ENCODE peak calls at places on chromosomes 11 and 22, in eight cellular contexts. One of them, this sample, is unnamed.

GRCh38 chr11:2445948-2446551 is 1.2 kb downstream of the KCNQ1 start:
- DNase-seq in CD4-positive, CD25-positive, alpha-beta regulatory T cell: no peak
- DNase-seq in kidney tubule cell: peak
- DNase-seq in heart right ventricle: no peak
- DNase-seq in stimulated activated CD4-positive, alpha-beta T cell treated with anti-CD3 and anti-CD28 coated beads, Interleukin-1b, Interleukin-23, amount 100 ng/mL, for 24 hours: no peak
- DNase-seq in mucosa of gallbladder: no peak
- DNase-seq in activated CD4-positive, alpha-beta T cell treated with anti-CD3 and anti-CD28 coated beads, Interleukin-2, amount 50 U/mL, for 1 hour: no peak
- DNase-seq in lung microvascular endothelial cell: no peak
- DNase-seq in this sample: no peak

GRCh38 chr22:36728505-36728904 is 25.0 kb upstream of the CACNG2 start:
- DNase-seq in kidney tubule cell: no peak
- DNase-seq in stimulated activated CD4-positive, alpha-beta T cell treated with anti-CD3 and anti-CD28 coated beads, Interleukin-1b, Interleukin-23, amount 100 ng/mL, for 24 hours: no peak
- DNase-seq in CD4-positive, CD25-positive, alpha-beta regulatory T cell: no peak
- DNase-seq in lung microvascular endothelial cell: no peak
- DNase-seq in mucosa of gallbladder: no peak
- DNase-seq in activated CD4-positive, alpha-beta T cell treated with anti-CD3 and anti-CD28 coated beads, Interleukin-2, amount 50 U/mL, for 1 hour: no peak
- DNase-seq in heart right ventricle: no peak
- DNase-seq in this sample: no peak

GRCh38 chr11:73157141-73158010 is 15.3 kb upstream of the FCHSD2 start:
- DNase-seq in mucosa of gallbladder: peak
- DNase-seq in kidney tubule cell: peak
- DNase-seq in heart right ventricle: peak
- DNase-seq in stimulated activated CD4-positive, alpha-beta T cell treated with anti-CD3 and anti-CD28 coated beads, Interleukin-1b, Interleukin-23, amount 100 ng/mL, for 24 hours: no peak
- DNase-seq in activated CD4-positive, alpha-beta T cell treated with anti-CD3 and anti-CD28 coated beads, Interleukin-2, amount 50 U/mL, for 1 hour: no peak
- DNase-seq in CD4-positive, CD25-positive, alpha-beta regulatory T cell: no peak
- DNase-seq in lung microvascular endothelial cell: no peak
- DNase-seq in this sample: peak

GRCh38 chr11:122634507-122634906 is 21.0 kb upstream of the UBASH3B start:
- DNase-seq in kidney tubule cell: peak
- DNase-seq in activated CD4-positive, alpha-beta T cell treated with anti-CD3 and anti-CD28 coated beads, Interleukin-2, amount 50 U/mL, for 1 hour: no peak
- DNase-seq in stimulated activated CD4-positive, alpha-beta T cell treated with anti-CD3 and anti-CD28 coated beads, Interleukin-1b, Interleukin-23, amount 100 ng/mL, for 24 hours: no peak
- DNase-seq in CD4-positive, CD25-positive, alpha-beta regulatory T cell: no peak
- DNase-seq in mucosa of gallbladder: no peak
- DNase-seq in lung microvascular endothelial cell: no peak
- DNase-seq in heart right ventricle: no peak
- DNase-seq in this sample: no peak

GRCh38 chr11:72972541-72973128 is 158.4 kb downstream of the ATG16L2 start:
- DNase-seq in heart right ventricle: no peak
- DNase-seq in CD4-positive, CD25-positive, alpha-beta regulatory T cell: no peak
- DNase-seq in mucosa of gallbladder: no peak
- DNase-seq in stimulated activated CD4-positive, alpha-beta T cell treated with anti-CD3 and anti-CD28 coated beads, Interleukin-1b, Interleukin-23, amount 100 ng/mL, for 24 hours: no peak
- DNase-seq in activated CD4-positive, alpha-beta T cell treated with anti-CD3 and anti-CD28 coated beads, Interleukin-2, amount 50 U/mL, for 1 hour: no peak
- DNase-seq in lung microvascular endothelial cell: no peak
- DNase-seq in kidney tubule cell: no peak
- DNase-seq in this sample: no peak

GRCh38 chr11:58577441-58578135 is 1.3 kb upstream of the ZFP91 start:
- DNase-seq in mucosa of gallbladder: peak
- DNase-seq in kidney tubule cell: peak
- DNase-seq in heart right ventricle: peak
- DNase-seq in activated CD4-positive, alpha-beta T cell treated with anti-CD3 and anti-CD28 coated beads, Interleukin-2, amount 50 U/mL, for 1 hour: peak
- DNase-seq in CD4-positive, CD25-positive, alpha-beta regulatory T cell: peak
- DNase-seq in lung microvascular endothelial cell: peak
- DNase-seq in stimulated activated CD4-positive, alpha-beta T cell treated with anti-CD3 and anti-CD28 coated beads, Interleukin-1b, Interleukin-23, amount 100 ng/mL, for 24 hours: peak
- DNase-seq in this sample: peak

GRCh38 chr11:118149493-118149892 is 3.1 kb downstream of the SCN4B start:
- DNase-seq in heart right ventricle: no peak
- DNase-seq in mucosa of gallbladder: no peak
- DNase-seq in lung microvascular endothelial cell: no peak
- DNase-seq in activated CD4-positive, alpha-beta T cell treated with anti-CD3 and anti-CD28 coated beads, Interleukin-2, amount 50 U/mL, for 1 hour: no peak
- DNase-seq in kidney tubule cell: no peak
- DNase-seq in stimulated activated CD4-positive, alpha-beta T cell treated with anti-CD3 and anti-CD28 coated beads, Interleukin-1b, Interleukin-23, amount 100 ng/mL, for 24 hours: no peak
- DNase-seq in CD4-positive, CD25-positive, alpha-beta regulatory T cell: no peak
- DNase-seq in this sample: no peak

GRCh38 chr11:29171350-29171950 is 845.4 kb downstream of the KCNA4 start:
- DNase-seq in mucosa of gallbladder: no peak
- DNase-seq in kidney tubule cell: peak
- DNase-seq in lung microvascular endothelial cell: no peak
- DNase-seq in stimulated activated CD4-positive, alpha-beta T cell treated with anti-CD3 and anti-CD28 coated beads, Interleukin-1b, Interleukin-23, amount 100 ng/mL, for 24 hours: no peak
- DNase-seq in activated CD4-positive, alpha-beta T cell treated with anti-CD3 and anti-CD28 coated beads, Interleukin-2, amount 50 U/mL, for 1 hour: no peak
- DNase-seq in CD4-positive, CD25-positive, alpha-beta regulatory T cell: no peak
- DNase-seq in heart right ventricle: no peak
- DNase-seq in this sample: no peak

GRCh38 chr11:18704045-18704645 is 5.6 kb downstream of the TMEM86A start:
- DNase-seq in CD4-positive, CD25-positive, alpha-beta regulatory T cell: no peak
- DNase-seq in lung microvascular endothelial cell: no peak
- DNase-seq in mucosa of gallbladder: no peak
- DNase-seq in heart right ventricle: no peak
- DNase-seq in activated CD4-positive, alpha-beta T cell treated with anti-CD3 and anti-CD28 coated beads, Interleukin-2, amount 50 U/mL, for 1 hour: no peak
- DNase-seq in stimulated activated CD4-positive, alpha-beta T cell treated with anti-CD3 and anti-CD28 coated beads, Interleukin-1b, Interleukin-23, amount 100 ng/mL, for 24 hours: no peak
- DNase-seq in kidney tubule cell: no peak
- DNase-seq in this sample: no peak

GRCh38 chr11:83793332-83793731 is 507.2 kb upstream of the CCDC90B start:
- DNase-seq in activated CD4-positive, alpha-beta T cell treated with anti-CD3 and anti-CD28 coated beads, Interleukin-2, amount 50 U/mL, for 1 hour: no peak
- DNase-seq in lung microvascular endothelial cell: no peak
- DNase-seq in CD4-positive, CD25-positive, alpha-beta regulatory T cell: no peak
- DNase-seq in stimulated activated CD4-positive, alpha-beta T cell treated with anti-CD3 and anti-CD28 coated beads, Interleukin-1b, Interleukin-23, amount 100 ng/mL, for 24 hours: no peak
- DNase-seq in kidney tubule cell: no peak
- DNase-seq in heart right ventricle: no peak
- DNase-seq in mucosa of gallbladder: no peak
- DNase-seq in this sample: no peak

GRCh38 chr11:128195057-128195751 is 392.2 kb downstream of the ETS1 start:
- DNase-seq in kidney tubule cell: no peak
- DNase-seq in stimulated activated CD4-positive, alpha-beta T cell treated with anti-CD3 and anti-CD28 coated beads, Interleukin-1b, Interleukin-23, amount 100 ng/mL, for 24 hours: no peak
- DNase-seq in mucosa of gallbladder: no peak
- DNase-seq in CD4-positive, CD25-positive, alpha-beta regulatory T cell: peak
- DNase-seq in lung microvascular endothelial cell: peak
- DNase-seq in activated CD4-positive, alpha-beta T cell treated with anti-CD3 and anti-CD28 coated beads, Interleukin-2, amount 50 U/mL, for 1 hour: peak
- DNase-seq in heart right ventricle: no peak
- DNase-seq in this sample: no peak

GRCh38 chr22:47107431-47107830 is 345.0 kb downstream of the TBC1D22A start:
- DNase-seq in heart right ventricle: no peak
- DNase-seq in kidney tubule cell: peak
- DNase-seq in stimulated activated CD4-positive, alpha-beta T cell treated with anti-CD3 and anti-CD28 coated beads, Interleukin-1b, Interleukin-23, amount 100 ng/mL, for 24 hours: no peak
- DNase-seq in lung microvascular endothelial cell: peak
- DNase-seq in CD4-positive, CD25-positive, alpha-beta regulatory T cell: no peak
- DNase-seq in mucosa of gallbladder: no peak
- DNase-seq in activated CD4-positive, alpha-beta T cell treated with anti-CD3 and anti-CD28 coated beads, Interleukin-2, amount 50 U/mL, for 1 hour: no peak
- DNase-seq in this sample: peak

GRCh38 chr11:1559103-1559951 is 12.7 kb downstream of the DUSP8 start:
- DNase-seq in kidney tubule cell: peak
- DNase-seq in activated CD4-positive, alpha-beta T cell treated with anti-CD3 and anti-CD28 coated beads, Interleukin-2, amount 50 U/mL, for 1 hour: no peak
- DNase-seq in mucosa of gallbladder: peak
- DNase-seq in CD4-positive, CD25-positive, alpha-beta regulatory T cell: no peak
- DNase-seq in stimulated activated CD4-positive, alpha-beta T cell treated with anti-CD3 and anti-CD28 coated beads, Interleukin-1b, Interleukin-23, amount 100 ng/mL, for 24 hours: no peak
- DNase-seq in heart right ventricle: peak
- DNase-seq in lung microvascular endothelial cell: no peak
- DNase-seq in this sample: peak

GRCh38 chr11:113048820-113049555 is 87.8 kb downstream of the NCAM1 start:
- DNase-seq in kidney tubule cell: peak
- DNase-seq in heart right ventricle: no peak
- DNase-seq in mucosa of gallbladder: no peak
- DNase-seq in CD4-positive, CD25-positive, alpha-beta regulatory T cell: no peak
- DNase-seq in stimulated activated CD4-positive, alpha-beta T cell treated with anti-CD3 and anti-CD28 coated beads, Interleukin-1b, Interleukin-23, amount 100 ng/mL, for 24 hours: no peak
- DNase-seq in lung microvascular endothelial cell: no peak
- DNase-seq in activated CD4-positive, alpha-beta T cell treated with anti-CD3 and anti-CD28 coated beads, Interleukin-2, amount 50 U/mL, for 1 hour: no peak
- DNase-seq in this sample: peak

GRCh38 chr22:38792833-38793232 is 1.1 kb downstream of the DNAL4 start:
- DNase-seq in activated CD4-positive, alpha-beta T cell treated with anti-CD3 and anti-CD28 coated beads, Interleukin-2, amount 50 U/mL, for 1 hour: no peak
- DNase-seq in heart right ventricle: no peak
- DNase-seq in CD4-positive, CD25-positive, alpha-beta regulatory T cell: no peak
- DNase-seq in lung microvascular endothelial cell: no peak
- DNase-seq in kidney tubule cell: peak
- DNase-seq in stimulated activated CD4-positive, alpha-beta T cell treated with anti-CD3 and anti-CD28 coated beads, Interleukin-1b, Interleukin-23, amount 100 ng/mL, for 24 hours: no peak
- DNase-seq in mucosa of gallbladder: no peak
- DNase-seq in this sample: no peak

GRCh38 chr22:17359501-17359900 is 9.8 kb upstream of the CECR2 start:
- DNase-seq in stimulated activated CD4-positive, alpha-beta T cell treated with anti-CD3 and anti-CD28 coated beads, Interleukin-1b, Interleukin-23, amount 100 ng/mL, for 24 hours: no peak
- DNase-seq in kidney tubule cell: peak
- DNase-seq in mucosa of gallbladder: no peak
- DNase-seq in lung microvascular endothelial cell: no peak
- DNase-seq in CD4-positive, CD25-positive, alpha-beta regulatory T cell: no peak
- DNase-seq in heart right ventricle: no peak
- DNase-seq in activated CD4-positive, alpha-beta T cell treated with anti-CD3 and anti-CD28 coated beads, Interleukin-2, amount 50 U/mL, for 1 hour: no peak
- DNase-seq in this sample: no peak

GRCh38 chr11:93067881-93068390 is 98.5 kb downstream of the MTNR1B start:
- DNase-seq in CD4-positive, CD25-positive, alpha-beta regulatory T cell: no peak
- DNase-seq in kidney tubule cell: no peak
- DNase-seq in activated CD4-positive, alpha-beta T cell treated with anti-CD3 and anti-CD28 coated beads, Interleukin-2, amount 50 U/mL, for 1 hour: no peak
- DNase-seq in lung microvascular endothelial cell: no peak
- DNase-seq in mucosa of gallbladder: no peak
- DNase-seq in heart right ventricle: no peak
- DNase-seq in stimulated activated CD4-positive, alpha-beta T cell treated with anti-CD3 and anti-CD28 coated beads, Interleukin-1b, Interleukin-23, amount 100 ng/mL, for 24 hours: no peak
- DNase-seq in this sample: no peak

GRCh38 chr11:117045956-117046355 is 52.3 kb downstream of the SIK3 start:
- DNase-seq in kidney tubule cell: peak
- DNase-seq in lung microvascular endothelial cell: no peak
- DNase-seq in activated CD4-positive, alpha-beta T cell treated with anti-CD3 and anti-CD28 coated beads, Interleukin-2, amount 50 U/mL, for 1 hour: no peak
- DNase-seq in heart right ventricle: no peak
- DNase-seq in mucosa of gallbladder: no peak
- DNase-seq in stimulated activated CD4-positive, alpha-beta T cell treated with anti-CD3 and anti-CD28 coated beads, Interleukin-1b, Interleukin-23, amount 100 ng/mL, for 24 hours: no peak
- DNase-seq in CD4-positive, CD25-positive, alpha-beta regulatory T cell: no peak
- DNase-seq in this sample: no peak

GRCh38 chr11:16382638-16383380 is 26.5 kb upstream of the SOX6 start:
- DNase-seq in lung microvascular endothelial cell: no peak
- DNase-seq in mucosa of gallbladder: no peak
- DNase-seq in CD4-positive, CD25-positive, alpha-beta regulatory T cell: no peak
- DNase-seq in stimulated activated CD4-positive, alpha-beta T cell treated with anti-CD3 and anti-CD28 coated beads, Interleukin-1b, Interleukin-23, amount 100 ng/mL, for 24 hours: no peak
- DNase-seq in activated CD4-positive, alpha-beta T cell treated with anti-CD3 and anti-CD28 coated beads, Interleukin-2, amount 50 U/mL, for 1 hour: no peak
- DNase-seq in kidney tubule cell: no peak
- DNase-seq in heart right ventricle: no peak
- DNase-seq in this sample: peak

GRCh38 chr22:37746366-37747089 is 49.7 kb downstream of the TRIOBP start:
- DNase-seq in heart right ventricle: no peak
- DNase-seq in activated CD4-positive, alpha-beta T cell treated with anti-CD3 and anti-CD28 coated beads, Interleukin-2, amount 50 U/mL, for 1 hour: no peak
- DNase-seq in kidney tubule cell: no peak
- DNase-seq in stimulated activated CD4-positive, alpha-beta T cell treated with anti-CD3 and anti-CD28 coated beads, Interleukin-1b, Interleukin-23, amount 100 ng/mL, for 24 hours: no peak
- DNase-seq in CD4-positive, CD25-positive, alpha-beta regulatory T cell: peak
- DNase-seq in lung microvascular endothelial cell: no peak
- DNase-seq in mucosa of gallbladder: no peak
- DNase-seq in this sample: no peak

GRCh38 chr22:20019661-20020532 is 1.0 kb upstream of the TANGO2 start:
- DNase-seq in mucosa of gallbladder: no peak
- DNase-seq in heart right ventricle: no peak
- DNase-seq in kidney tubule cell: no peak
- DNase-seq in lung microvascular endothelial cell: no peak
- DNase-seq in activated CD4-positive, alpha-beta T cell treated with anti-CD3 and anti-CD28 coated beads, Interleukin-2, amount 50 U/mL, for 1 hour: no peak
- DNase-seq in CD4-positive, CD25-positive, alpha-beta regulatory T cell: no peak
- DNase-seq in stimulated activated CD4-positive, alpha-beta T cell treated with anti-CD3 and anti-CD28 coated beads, Interleukin-1b, Interleukin-23, amount 100 ng/mL, for 24 hours: no peak
- DNase-seq in this sample: no peak

GRCh38 chr11:82523141-82523540 is 210.5 kb downstream of the FAM181B start:
- DNase-seq in lung microvascular endothelial cell: no peak
- DNase-seq in CD4-positive, CD25-positive, alpha-beta regulatory T cell: no peak
- DNase-seq in mucosa of gallbladder: no peak
- DNase-seq in kidney tubule cell: no peak
- DNase-seq in stimulated activated CD4-positive, alpha-beta T cell treated with anti-CD3 and anti-CD28 coated beads, Interleukin-1b, Interleukin-23, amount 100 ng/mL, for 24 hours: no peak
- DNase-seq in heart right ventricle: no peak
- DNase-seq in activated CD4-positive, alpha-beta T cell treated with anti-CD3 and anti-CD28 coated beads, Interleukin-2, amount 50 U/mL, for 1 hour: no peak
- DNase-seq in this sample: no peak

GRCh38 chr11:2812371-2812991 is 73.1 kb downstream of the CDKN1C start:
- DNase-seq in stimulated activated CD4-positive, alpha-beta T cell treated with anti-CD3 and anti-CD28 coated beads, Interleukin-1b, Interleukin-23, amount 100 ng/mL, for 24 hours: no peak
- DNase-seq in activated CD4-positive, alpha-beta T cell treated with anti-CD3 and anti-CD28 coated beads, Interleukin-2, amount 50 U/mL, for 1 hour: no peak
- DNase-seq in heart right ventricle: peak
- DNase-seq in lung microvascular endothelial cell: no peak
- DNase-seq in CD4-positive, CD25-positive, alpha-beta regulatory T cell: no peak
- DNase-seq in kidney tubule cell: no peak
- DNase-seq in mucosa of gallbladder: peak
- DNase-seq in this sample: no peak

GRCh38 chr22:20091690-20092476 is 11.8 kb downstream of the DGCR8 start:
- DNase-seq in heart right ventricle: no peak
- DNase-seq in lung microvascular endothelial cell: no peak
- DNase-seq in mucosa of gallbladder: no peak
- DNase-seq in activated CD4-positive, alpha-beta T cell treated with anti-CD3 and anti-CD28 coated beads, Interleukin-2, amount 50 U/mL, for 1 hour: no peak
- DNase-seq in CD4-positive, CD25-positive, alpha-beta regulatory T cell: peak
- DNase-seq in stimulated activated CD4-positive, alpha-beta T cell treated with anti-CD3 and anti-CD28 coated beads, Interleukin-1b, Interleukin-23, amount 100 ng/mL, for 24 hours: no peak
- DNase-seq in kidney tubule cell: no peak
- DNase-seq in this sample: no peak

GRCh38 chr11:100863080-100863581 is 176.0 kb downstream of the ARHGAP42 start:
- DNase-seq in mucosa of gallbladder: peak
- DNase-seq in kidney tubule cell: peak
- DNase-seq in CD4-positive, CD25-positive, alpha-beta regulatory T cell: no peak
- DNase-seq in activated CD4-positive, alpha-beta T cell treated with anti-CD3 and anti-CD28 coated beads, Interleukin-2, amount 50 U/mL, for 1 hour: no peak
- DNase-seq in stimulated activated CD4-positive, alpha-beta T cell treated with anti-CD3 and anti-CD28 coated beads, Interleukin-1b, Interleukin-23, amount 100 ng/mL, for 24 hours: no peak
- DNase-seq in heart right ventricle: peak
- DNase-seq in lung microvascular endothelial cell: peak
- DNase-seq in this sample: peak

GRCh38 chr22:35269630-35270029 is 12.3 kb downstream of the HMGXB4 start:
- DNase-seq in mucosa of gallbladder: no peak
- DNase-seq in CD4-positive, CD25-positive, alpha-beta regulatory T cell: no peak
- DNase-seq in stimulated activated CD4-positive, alpha-beta T cell treated with anti-CD3 and anti-CD28 coated beads, Interleukin-1b, Interleukin-23, amount 100 ng/mL, for 24 hours: no peak
- DNase-seq in heart right ventricle: no peak
- DNase-seq in lung microvascular endothelial cell: no peak
- DNase-seq in activated CD4-positive, alpha-beta T cell treated with anti-CD3 and anti-CD28 coated beads, Interleukin-2, amount 50 U/mL, for 1 hour: no peak
- DNase-seq in kidney tubule cell: no peak
- DNase-seq in this sample: no peak

GRCh38 chr11:62439785-62440602 is 21.2 kb downstream of the SCGB1A1 start:
- DNase-seq in stimulated activated CD4-positive, alpha-beta T cell treated with anti-CD3 and anti-CD28 coated beads, Interleukin-1b, Interleukin-23, amount 100 ng/mL, for 24 hours: no peak
- DNase-seq in lung microvascular endothelial cell: peak
- DNase-seq in mucosa of gallbladder: no peak
- DNase-seq in activated CD4-positive, alpha-beta T cell treated with anti-CD3 and anti-CD28 coated beads, Interleukin-2, amount 50 U/mL, for 1 hour: no peak
- DNase-seq in kidney tubule cell: peak
- DNase-seq in heart right ventricle: peak
- DNase-seq in CD4-positive, CD25-positive, alpha-beta regulatory T cell: no peak
- DNase-seq in this sample: no peak

GRCh38 chr11:8693555-8693954 is 11.0 kb downstream of the RPL27A start:
- DNase-seq in activated CD4-positive, alpha-beta T cell treated with anti-CD3 and anti-CD28 coated beads, Interleukin-2, amount 50 U/mL, for 1 hour: no peak
- DNase-seq in stimulated activated CD4-positive, alpha-beta T cell treated with anti-CD3 and anti-CD28 coated beads, Interleukin-1b, Interleukin-23, amount 100 ng/mL, for 24 hours: no peak
- DNase-seq in mucosa of gallbladder: no peak
- DNase-seq in lung microvascular endothelial cell: no peak
- DNase-seq in CD4-positive, CD25-positive, alpha-beta regulatory T cell: no peak
- DNase-seq in heart right ventricle: no peak
- DNase-seq in kidney tubule cell: no peak
- DNase-seq in this sample: no peak

GRCh38 chr11:129728571-129728970 is 87.1 kb upstream of the TMEM45B start:
- DNase-seq in stimulated activated CD4-positive, alpha-beta T cell treated with anti-CD3 and anti-CD28 coated beads, Interleukin-1b, Interleukin-23, amount 100 ng/mL, for 24 hours: no peak
- DNase-seq in kidney tubule cell: peak
- DNase-seq in mucosa of gallbladder: peak
- DNase-seq in CD4-positive, CD25-positive, alpha-beta regulatory T cell: no peak
- DNase-seq in activated CD4-positive, alpha-beta T cell treated with anti-CD3 and anti-CD28 coated beads, Interleukin-2, amount 50 U/mL, for 1 hour: no peak
- DNase-seq in lung microvascular endothelial cell: no peak
- DNase-seq in heart right ventricle: no peak
- DNase-seq in this sample: no peak

GRCh38 chr11:111561801-111562325 is 21.3 kb downstream of the LAYN start:
- DNase-seq in activated CD4-positive, alpha-beta T cell treated with anti-CD3 and anti-CD28 coated beads, Interleukin-2, amount 50 U/mL, for 1 hour: no peak
- DNase-seq in mucosa of gallbladder: no peak
- DNase-seq in kidney tubule cell: peak
- DNase-seq in stimulated activated CD4-positive, alpha-beta T cell treated with anti-CD3 and anti-CD28 coated beads, Interleukin-1b, Interleukin-23, amount 100 ng/mL, for 24 hours: no peak
- DNase-seq in CD4-positive, CD25-positive, alpha-beta regulatory T cell: no peak
- DNase-seq in lung microvascular endothelial cell: peak
- DNase-seq in heart right ventricle: no peak
- DNase-seq in this sample: peak

GRCh38 chr11:88799749-88800500 is 265.9 kb downstream of the GRM5 start:
- DNase-seq in heart right ventricle: no peak
- DNase-seq in CD4-positive, CD25-positive, alpha-beta regulatory T cell: no peak
- DNase-seq in kidney tubule cell: no peak
- DNase-seq in mucosa of gallbladder: no peak
- DNase-seq in activated CD4-positive, alpha-beta T cell treated with anti-CD3 and anti-CD28 coated beads, Interleukin-2, amount 50 U/mL, for 1 hour: no peak
- DNase-seq in stimulated activated CD4-positive, alpha-beta T cell treated with anti-CD3 and anti-CD28 coated beads, Interleukin-1b, Interleukin-23, amount 100 ng/mL, for 24 hours: no peak
- DNase-seq in lung microvascular endothelial cell: no peak
- DNase-seq in this sample: no peak

This sample was measured in BJ.